ENCODE peak calls at places on chromosomes 3 and 15, in six cellular contexts. One of them, this sample, is unnamed.

GRCh38 chr15:58049520-58050227 is 15.8 kb downstream of the ALDH1A2 start:
- DNase-seq in AG04450: no peak
- DNase-seq in uterus: no peak
- DNase-seq in A673: no peak
- DNase-seq in left ventricle myocardium inferior: no peak
- DNase-seq in bronchial epithelial cell: no peak
- DNase-seq in this sample: no peak

GRCh38 chr15:99566157-99566900 is 545 bp downstream of the MEF2A start:
- DNase-seq in AG04450: no peak
- DNase-seq in uterus: peak
- DNase-seq in A673: peak
- DNase-seq in left ventricle myocardium inferior: peak
- DNase-seq in bronchial epithelial cell: no peak
- DNase-seq in this sample: peak

GRCh38 chr3:113275876-113276580 is 64.7 kb downstream of the BOC start:
- DNase-seq in AG04450: no peak
- DNase-seq in uterus: no peak
- DNase-seq in A673: peak
- DNase-seq in left ventricle myocardium inferior: peak
- DNase-seq in bronchial epithelial cell: peak
- DNase-seq in this sample: no peak

GRCh38 chr15:34789326-34789725 is 6.0 kb downstream of the ACTC1 start:
- DNase-seq in AG04450: no peak
- DNase-seq in uterus: no peak
- DNase-seq in A673: no peak
- DNase-seq in left ventricle myocardium inferior: no peak
- DNase-seq in bronchial epithelial cell: no peak
- DNase-seq in this sample: no peak

GRCh38 chr3:18740631-18741583 is 315.8 kb upstream of the SATB1 start:
- DNase-seq in AG04450: no peak
- DNase-seq in uterus: no peak
- DNase-seq in A673: no peak
- DNase-seq in left ventricle myocardium inferior: no peak
- DNase-seq in bronchial epithelial cell: no peak
- DNase-seq in this sample: no peak

GRCh38 chr3:64238971-64239667 is 13.9 kb upstream of the PRICKLE2 start:
- DNase-seq in AG04450: peak
- DNase-seq in uterus: peak
- DNase-seq in A673: peak
- DNase-seq in left ventricle myocardium inferior: peak
- DNase-seq in bronchial epithelial cell: peak
- DNase-seq in this sample: no peak

GRCh38 chr3:172170841-172171240 is 131.5 kb downstream of the FNDC3B start:
- DNase-seq in AG04450: no peak
- DNase-seq in uterus: no peak
- DNase-seq in A673: no peak
- DNase-seq in left ventricle myocardium inferior: no peak
- DNase-seq in bronchial epithelial cell: no peak
- DNase-seq in this sample: no peak

GRCh38 chr3:119230071-119230470 is 10.6 kb downstream of the B4GALT4 start:
- DNase-seq in AG04450: no peak
- DNase-seq in uterus: no peak
- DNase-seq in A673: no peak
- DNase-seq in left ventricle myocardium inferior: no peak
- DNase-seq in bronchial epithelial cell: no peak
- DNase-seq in this sample: no peak

GRCh38 chr3:137105277-137105977 is 147.6 kb downstream of the IL20RB start:
- DNase-seq in AG04450: peak
- DNase-seq in uterus: no peak
- DNase-seq in A673: peak
- DNase-seq in left ventricle myocardium inferior: no peak
- DNase-seq in bronchial epithelial cell: peak
- DNase-seq in this sample: no peak

GRCh38 chr3:140467104-140467577 is 210.7 kb upstream of the TRIM42 start:
- DNase-seq in AG04450: no peak
- DNase-seq in uterus: no peak
- DNase-seq in A673: peak
- DNase-seq in left ventricle myocardium inferior: no peak
- DNase-seq in bronchial epithelial cell: peak
- DNase-seq in this sample: no peak

GRCh38 chr15:95085056-95085455 is 853.7 kb downstream of the MCTP2 start:
- DNase-seq in AG04450: no peak
- DNase-seq in uterus: no peak
- DNase-seq in A673: peak
- DNase-seq in left ventricle myocardium inferior: no peak
- DNase-seq in bronchial epithelial cell: no peak
- DNase-seq in this sample: no peak

GRCh38 chr15:90915808-90916440 is 12.8 kb downstream of the MAN2A2 start:
- DNase-seq in AG04450: no peak
- DNase-seq in uterus: no peak
- DNase-seq in A673: no peak
- DNase-seq in left ventricle myocardium inferior: peak
- DNase-seq in bronchial epithelial cell: no peak
- DNase-seq in this sample: peak

GRCh38 chr15:81336568-81336967 is 12.6 kb upstream of the STARD5 start:
- DNase-seq in AG04450: no peak
- DNase-seq in uterus: no peak
- DNase-seq in A673: peak
- DNase-seq in left ventricle myocardium inferior: no peak
- DNase-seq in bronchial epithelial cell: peak
- DNase-seq in this sample: no peak

GRCh38 chr15:66756220-66756769 is 54.3 kb downstream of the SMAD6 start:
- DNase-seq in AG04450: no peak
- DNase-seq in uterus: no peak
- DNase-seq in A673: no peak
- DNase-seq in left ventricle myocardium inferior: no peak
- DNase-seq in bronchial epithelial cell: no peak
- DNase-seq in this sample: no peak

DNA sequence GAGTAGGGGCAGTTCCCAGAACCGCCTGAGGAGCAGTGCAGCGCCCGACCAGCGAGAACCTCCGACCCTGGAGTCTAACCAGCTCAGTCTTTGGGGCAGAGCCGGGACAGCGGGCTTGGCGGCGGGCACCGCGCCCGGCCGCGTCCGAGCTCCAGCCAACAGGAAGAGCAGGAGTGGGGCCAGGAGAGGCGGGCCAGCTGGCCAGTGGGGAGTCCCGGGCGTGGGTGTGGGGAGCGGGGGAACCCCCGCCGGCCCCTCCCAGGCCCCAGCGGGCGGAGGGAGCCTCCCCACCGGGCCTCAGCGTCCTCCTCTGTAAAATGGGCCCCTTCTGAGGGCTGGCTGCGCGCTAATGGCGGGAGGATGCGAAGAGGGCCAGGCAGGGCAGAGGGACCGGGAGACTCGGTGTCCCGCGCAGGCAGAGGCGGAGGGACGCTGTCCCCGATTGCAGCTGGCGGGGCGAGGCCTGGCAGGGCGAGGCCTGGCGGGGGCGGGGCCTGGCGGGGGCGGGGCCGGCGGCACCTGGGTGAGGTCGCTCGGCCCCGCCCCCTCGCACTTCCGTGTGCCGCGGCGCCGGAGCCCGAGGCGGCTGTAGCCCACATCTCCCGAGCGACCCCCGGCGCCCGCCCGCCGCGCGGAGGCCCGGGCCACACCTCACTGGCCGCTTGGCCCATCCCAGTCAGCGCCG is at the start of gene PRKCD:
- DNase-seq in AG04450: peak
- DNase-seq in uterus: peak
- DNase-seq in A673: peak
- DNase-seq in left ventricle myocardium inferior: peak
- DNase-seq in bronchial epithelial cell: peak
- DNase-seq in this sample: peak
- TF ChIP-seq CTCF in AG04450: peak
- TF ChIP-seq CTCF in uterus: peak
- TF ChIP-seq CTCF in A673: no peak
- TF ChIP-seq CTCF in left ventricle myocardium inferior: peak
- TF ChIP-seq CTCF in bronchial epithelial cell: peak
- TF ChIP-seq CTCF in this sample: peak

DNA sequence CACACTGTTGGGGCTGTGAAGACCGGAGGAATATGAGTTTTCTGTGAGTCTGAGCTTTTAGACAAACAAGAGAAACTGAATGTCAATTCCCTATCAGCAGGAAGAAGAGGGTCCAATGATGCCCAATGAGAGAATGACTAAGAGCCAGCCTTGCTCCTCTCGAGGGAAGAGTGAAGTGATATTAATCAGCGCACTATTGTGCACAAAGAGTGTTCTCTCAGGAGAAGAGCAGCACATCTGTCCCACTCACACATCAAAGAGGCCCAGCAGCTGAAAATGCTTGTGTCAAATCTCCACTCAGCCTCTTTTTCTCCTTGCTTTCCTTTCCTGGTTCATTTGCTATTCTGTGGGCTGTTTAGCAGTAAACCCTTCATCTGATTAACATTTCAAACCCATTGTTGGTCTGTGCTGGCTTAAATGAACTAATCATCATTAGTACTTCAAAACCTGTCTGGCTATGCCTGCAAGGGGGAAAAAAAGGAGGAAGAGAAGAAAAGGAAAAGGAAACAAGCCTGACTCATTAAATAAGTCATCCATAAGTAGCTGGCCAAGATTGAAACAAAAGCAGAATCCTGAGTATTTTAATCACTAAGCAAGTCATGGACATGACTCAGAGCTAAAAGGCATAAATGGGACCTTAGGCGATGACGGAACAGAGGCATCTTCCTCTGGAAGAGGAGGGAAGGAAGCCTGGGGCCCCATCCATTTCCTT is 912.7 kb downstream of the TUSC7 start:
- DNase-seq in AG04450: peak
- DNase-seq in uterus: no peak
- DNase-seq in A673: peak
- DNase-seq in left ventricle myocardium inferior: no peak
- DNase-seq in bronchial epithelial cell: peak
- DNase-seq in this sample: no peak
- H3K4me3 ChIP-seq in AG04450: no peak
- H3K4me3 ChIP-seq in uterus: no peak
- H3K4me3 ChIP-seq in A673: no peak
- H3K4me3 ChIP-seq in left ventricle myocardium inferior: no peak
- H3K4me3 ChIP-seq in bronchial epithelial cell: no peak
- H3K4me3 ChIP-seq in this sample: no peak

GRCh38 chr3:189170559-189170958 is 1.2 kb upstream of the TPRG1 start:
- DNase-seq in AG04450: no peak
- DNase-seq in uterus: no peak
- DNase-seq in A673: no peak
- DNase-seq in left ventricle myocardium inferior: no peak
- DNase-seq in bronchial epithelial cell: peak
- DNase-seq in this sample: no peak

GRCh38 chr3:189171707-189172106 is at the start of gene TPRG1:
- DNase-seq in AG04450: no peak
- DNase-seq in uterus: no peak
- DNase-seq in A673: no peak
- DNase-seq in left ventricle myocardium inferior: no peak
- DNase-seq in bronchial epithelial cell: peak
- DNase-seq in this sample: no peak

GRCh38 chr3:189168711-189169110 is 3.1 kb upstream of the TPRG1 start:
- DNase-seq in AG04450: no peak
- DNase-seq in uterus: no peak
- DNase-seq in A673: no peak
- DNase-seq in left ventricle myocardium inferior: no peak
- DNase-seq in bronchial epithelial cell: no peak
- DNase-seq in this sample: no peak

GRCh38 chr3:189167027-189167766 is 4.6 kb upstream of the TPRG1 start:
- DNase-seq in AG04450: no peak
- DNase-seq in uterus: no peak
- DNase-seq in A673: no peak
- DNase-seq in left ventricle myocardium inferior: no peak
- DNase-seq in bronchial epithelial cell: peak
- DNase-seq in this sample: no peak

DNA sequence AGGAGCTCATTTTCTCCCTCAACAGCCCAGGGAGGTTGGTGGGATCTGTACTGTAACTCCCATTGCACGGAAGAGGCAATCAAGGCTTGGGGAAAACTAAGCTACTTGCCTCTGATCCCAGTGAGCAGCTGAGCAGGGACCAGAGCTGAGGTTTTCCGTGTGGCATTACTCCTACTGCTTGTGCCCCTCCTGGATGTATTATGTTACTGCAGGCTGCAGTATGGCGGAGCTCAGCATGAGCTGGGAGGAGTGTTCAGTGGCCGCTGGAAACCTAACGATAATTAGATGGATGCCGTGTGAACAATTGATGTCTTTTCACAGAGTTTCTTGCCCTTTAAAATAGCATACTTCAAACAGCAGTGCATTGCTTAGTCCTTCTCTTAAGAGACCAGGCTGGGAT is 2.0 kb upstream of the TPRG1 start:
- DNase-seq in AG04450: no peak
- DNase-seq in uterus: no peak
- DNase-seq in A673: peak
- DNase-seq in left ventricle myocardium inferior: no peak
- DNase-seq in bronchial epithelial cell: no peak
- DNase-seq in this sample: no peak
- TF ChIP-seq CTCF in AG04450: peak
- TF ChIP-seq CTCF in uterus: no peak
- TF ChIP-seq CTCF in A673: peak
- TF ChIP-seq CTCF in left ventricle myocardium inferior: no peak
- TF ChIP-seq CTCF in bronchial epithelial cell: no peak
- TF ChIP-seq CTCF in this sample: no peak

GRCh38 chr15:33154366-33155166 is 39.9 kb downstream of the FMN1 start:
- DNase-seq in AG04450: no peak
- DNase-seq in uterus: no peak
- DNase-seq in A673: peak
- DNase-seq in left ventricle myocardium inferior: peak
- DNase-seq in bronchial epithelial cell: peak
- DNase-seq in this sample: no peak

GRCh38 chr15:33153548-33153947 is 41.0 kb downstream of the FMN1 start:
- DNase-seq in AG04450: no peak
- DNase-seq in uterus: no peak
- DNase-seq in A673: no peak
- DNase-seq in left ventricle myocardium inferior: no peak
- DNase-seq in bronchial epithelial cell: no peak
- DNase-seq in this sample: no peak

GRCh38 chr15:33150993-33151392 is 43.5 kb downstream of the FMN1 start:
- DNase-seq in AG04450: no peak
- DNase-seq in uterus: no peak
- DNase-seq in A673: no peak
- DNase-seq in left ventricle myocardium inferior: no peak
- DNase-seq in bronchial epithelial cell: no peak
- DNase-seq in this sample: no peak

GRCh38 chr15:33150516-33150915 is 44.0 kb downstream of the FMN1 start:
- DNase-seq in AG04450: no peak
- DNase-seq in uterus: no peak
- DNase-seq in A673: no peak
- DNase-seq in left ventricle myocardium inferior: no peak
- DNase-seq in bronchial epithelial cell: no peak
- DNase-seq in this sample: no peak

DNA sequence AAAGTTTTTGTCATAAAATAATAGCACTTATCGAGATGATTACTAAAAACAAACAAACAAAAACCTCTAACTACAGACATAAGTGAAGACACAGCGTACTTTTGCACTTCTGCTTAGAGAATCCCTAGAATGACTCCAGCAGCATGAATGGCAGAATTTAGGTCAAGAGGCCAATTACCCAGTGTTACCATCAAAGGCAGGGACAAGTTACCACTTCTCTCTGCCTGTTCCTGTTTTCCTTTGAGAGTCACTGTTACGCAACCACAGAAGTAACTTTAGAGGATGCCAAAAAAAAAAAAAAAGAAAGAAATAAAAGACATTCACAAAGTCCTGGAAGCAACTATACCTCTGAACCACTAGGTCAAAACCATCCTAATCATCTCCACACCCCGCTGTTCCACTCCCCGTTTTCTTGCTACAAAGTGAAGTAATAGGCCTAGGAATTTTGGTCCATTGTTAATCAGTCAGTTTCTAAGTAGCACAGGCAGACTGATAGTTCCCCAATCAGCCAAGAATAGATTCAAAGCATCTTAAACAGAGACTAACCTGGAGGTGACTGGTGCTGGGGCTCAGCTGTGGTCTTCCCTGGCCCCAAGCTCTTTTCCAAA is 41.9 kb downstream of the FMN1 start:
- DNase-seq in AG04450: no peak
- DNase-seq in uterus: no peak
- DNase-seq in A673: no peak
- DNase-seq in left ventricle myocardium inferior: no peak
- DNase-seq in bronchial epithelial cell: peak
- DNase-seq in this sample: no peak
- H3K4me3 ChIP-seq in AG04450: no peak
- H3K4me3 ChIP-seq in uterus: no peak
- H3K4me3 ChIP-seq in A673: no peak
- H3K4me3 ChIP-seq in left ventricle myocardium inferior: peak
- H3K4me3 ChIP-seq in bronchial epithelial cell: no peak
- H3K4me3 ChIP-seq in this sample: no peak